ENCODE peak calls at places on chromosomes 6 and 20, in seven cellular contexts. D is hepatocyte, V is PC-3, E is GM23248, B is H1, J is GM23338, G is neural progenitor cell. H is an unnamed sample.
A peak's percentile ranks its signal among the peaks of the same experiment; 100 is the strongest.

GRCh38 chr6:144305985-144306384 is 20.9 kb downstream of the UTRN start:
- DNase-seq in J (no peak), D (no peak), V (peak; percentile 28), B (no peak), E (peak; percentile 19), G (no peak), H (peak; percentile 78)

GRCh38 chr6:136014454-136015421 is 163.2 kb downstream of the PDE7B start:
- DNase-seq in B (no peak), E (peak; percentile 97), D (no peak), G (no peak), V (peak; percentile 78), J (no peak), H (peak; percentile 100)

GRCh38 chr6:168937061-168937460 is 316.6 kb downstream of the THBS2 start:
- DNase-seq in V (peak; percentile 23), D (no peak), E (peak; percentile 79), J (no peak), B (no peak), G (no peak), H (peak; percentile 47)

GRCh38 chr6:138869343-138869742 is 73.5 kb downstream of the ECT2L start:
- DNase-seq in B (no peak), G (peak; percentile 19), D (no peak), J (no peak), E (no peak), V (no peak), H (peak; percentile 29)

GRCh38 chr6:119594907-119595306 is 245.3 kb upstream of the MAN1A1 start:
- DNase-seq in V (peak; percentile 72), J (no peak), G (no peak), E (no peak), B (no peak), D (no peak), H (peak; percentile 26)

GRCh38 chr6:96821034-96821433 is 16.2 kb downstream of the GPR63 start:
- DNase-seq in G (no peak), D (no peak), B (no peak), V (no peak), J (no peak), E (no peak), H (no peak)

GRCh38 chr6:25576920-25577319 is 75.1 kb upstream of the SCGN start:
- DNase-seq in J (no peak), E (peak; percentile 6), D (no peak), B (no peak), G (no peak), V (no peak), H (no peak)

GRCh38 chr6:17863971-17864754 is 123.3 kb downstream of the KIF13A start:
- DNase-seq in E (peak; percentile 93), J (no peak), D (no peak), V (peak; percentile 96), B (no peak), G (no peak), H (peak; percentile 34)

GRCh38 chr6:33585403-33586107 is 5.5 kb upstream of the BAK1 start:
- DNase-seq in D (peak; percentile 88), E (peak; percentile 76), J (peak; percentile 87), B (peak; percentile 96), V (peak; percentile 89), G (peak; percentile 77), H (peak; percentile 68)

GRCh38 chr20:44053046-44053445 is 133.9 kb downstream of the JPH2 start:
- DNase-seq in J (no peak), V (no peak), E (no peak), B (no peak), D (no peak), G (no peak), H (no peak)

GRCh38 chr20:22795897-22796296 is 211.5 kb upstream of the FOXA2 start:
- DNase-seq in B (no peak), G (peak; percentile 40), D (peak; percentile 72), J (no peak), E (peak; percentile 89), V (peak; percentile 97), H (peak; percentile 93)

GRCh38 chr6:130076512-130076911 is 58.1 kb downstream of the L3MBTL3 start:
- DNase-seq in E (peak; percentile 15), J (no peak), D (peak; percentile 9), G (no peak), B (no peak), V (peak; percentile 8), H (peak; percentile 3)

GRCh38 chr6:37631295-37631694 is 66.4 kb downstream of the MDGA1 start:
- DNase-seq in V (no peak), B (no peak), J (no peak), D (no peak), G (no peak), E (no peak), H (no peak)

GRCh38 chr6:44700422-44700821 is 312.9 kb downstream of the CDC5L start:
- DNase-seq in G (no peak), V (no peak), J (no peak), D (no peak), E (no peak), B (no peak), H (no peak)

GRCh38 chr20:43473058-43473704 is 15.5 kb downstream of the SRSF6 start:
- DNase-seq in B (no peak), J (peak; percentile 32), G (no peak), E (no peak), D (no peak), V (no peak), H (no peak)

GRCh38 chr6:69705954-69706353 is 90.9 kb downstream of the LMBRD1 start:
- DNase-seq in E (no peak), D (no peak), B (no peak), J (peak; percentile 23), G (peak; percentile 15), V (no peak), H (no peak)

GRCh38 chr20:49724637-49725606 is 11.2 kb upstream of the B4GALT5 start:
- DNase-seq in E (peak; percentile 47), J (no peak), V (peak; percentile 38), D (no peak), B (no peak), G (no peak), H (peak; percentile 19)

DNA sequence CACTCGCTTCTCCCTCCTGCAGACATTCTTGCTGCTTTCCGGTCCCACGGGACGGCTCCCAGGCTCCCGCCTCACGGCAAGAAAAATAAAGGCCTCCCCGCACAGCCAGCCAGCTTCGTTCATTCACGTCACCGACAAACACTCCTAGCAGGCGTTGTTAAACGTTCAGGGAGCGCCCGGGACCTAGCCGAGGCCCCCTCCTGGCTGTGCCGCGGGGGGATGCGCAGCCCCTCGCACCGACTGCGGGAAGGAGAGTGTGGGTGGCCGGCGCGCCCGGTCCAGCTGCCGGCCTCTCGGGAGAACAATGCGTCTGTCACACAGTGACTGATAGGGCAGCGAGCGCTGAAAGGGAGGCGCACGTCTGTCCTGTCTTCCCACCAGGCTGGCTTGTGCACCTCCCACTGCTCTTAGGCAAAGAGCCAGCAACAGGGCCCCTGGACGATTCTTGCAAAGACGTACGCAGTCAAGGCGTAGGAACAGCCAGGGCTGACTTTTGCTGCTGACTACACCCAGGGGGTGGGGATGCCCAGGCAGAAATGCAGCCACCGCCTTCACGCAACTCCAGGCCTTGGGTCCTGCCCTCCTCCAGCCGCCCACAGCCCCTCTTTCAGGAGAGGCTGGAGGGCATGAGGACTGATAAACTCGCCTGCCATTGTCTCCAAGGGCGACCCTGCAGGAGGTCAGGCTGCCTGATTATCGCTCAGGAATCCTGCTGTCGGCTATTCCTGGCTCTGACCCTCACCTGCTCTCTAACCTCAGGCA is 61.8 kb upstream of the HDDC2 start:
- DNase-seq in J (peak; percentile 80), B (peak; percentile 74), V (no peak), D (peak; percentile 78), G (peak; percentile 91), E (peak; percentile 54), H (peak; percentile 45)
- TF ChIP-seq EZH2 in J (no peak), B (no peak), V (no peak), D (no peak), G (no peak), E (no peak), H (no peak)

DNA sequence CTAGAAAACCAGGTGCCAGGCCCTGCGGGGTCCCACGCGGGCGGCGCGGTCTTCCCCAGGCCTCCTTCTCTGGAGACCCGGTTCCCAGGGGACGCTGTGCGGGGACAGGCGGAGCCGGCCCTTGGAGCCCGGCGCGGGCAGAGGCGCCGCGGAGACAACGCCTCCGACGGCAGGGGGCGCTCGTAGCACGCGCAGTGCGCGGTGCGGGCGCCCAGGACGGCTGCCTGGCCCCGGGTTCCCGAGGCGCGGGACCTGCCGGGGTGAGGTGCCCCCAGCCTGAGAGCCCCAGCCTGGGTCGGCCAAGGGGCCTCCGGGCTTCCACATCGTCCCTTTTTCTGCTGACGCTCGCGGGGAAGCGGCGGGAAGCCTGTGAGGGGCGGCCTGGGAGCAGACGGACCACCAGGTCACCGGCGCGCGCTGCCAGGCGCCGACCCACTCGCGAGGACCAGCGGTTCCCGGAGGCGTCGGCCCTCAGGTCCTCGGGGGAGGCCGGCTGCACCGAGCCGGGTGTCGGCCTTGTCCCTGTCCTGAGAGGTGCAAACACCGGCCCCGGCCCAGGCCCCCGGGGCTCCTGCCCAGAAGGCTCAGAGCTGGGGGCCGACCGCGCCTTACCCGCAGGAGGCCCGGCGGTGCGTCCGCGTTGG is 5.2 kb upstream of the FOXC1 start:
- DNase-seq in D (peak; percentile 90), V (peak; percentile 89), E (peak; percentile 80), G (peak; percentile 94), B (peak; percentile 93), J (peak; percentile 89), H (peak; percentile 35)
- TF ChIP-seq EZH2 in D (no peak), V (no peak), E (no peak), G (no peak), B (no peak), J (peak; percentile 43), H (no peak)

DNA sequence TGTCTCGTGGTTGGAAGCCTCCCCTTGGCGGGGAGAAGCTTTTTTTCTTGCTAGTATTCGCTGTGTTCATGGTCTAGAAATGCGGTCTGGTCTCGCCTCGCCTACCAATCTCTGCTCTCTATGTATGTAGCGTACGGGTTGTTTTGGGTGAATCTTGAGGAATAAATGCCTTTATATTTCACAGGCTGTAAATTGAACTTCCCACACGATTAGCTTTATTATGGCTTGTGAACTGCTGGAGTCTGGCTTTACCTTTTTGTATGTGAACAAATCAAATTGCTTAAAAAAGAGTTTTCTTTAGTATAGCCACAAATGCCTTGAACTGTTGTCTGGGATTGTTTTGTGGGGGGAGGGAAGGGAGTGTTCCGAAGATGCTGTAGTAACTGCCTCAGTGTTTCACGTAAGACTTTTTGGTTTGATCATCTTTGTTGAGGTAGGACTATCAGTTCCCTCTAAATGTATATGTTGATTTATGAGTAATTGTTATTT is 2.2 kb downstream of the INSM1 start:
- DNase-seq in B (no peak), E (no peak), D (no peak), G (no peak), V (no peak), J (peak; percentile 39), H (no peak)
- TF ChIP-seq EZH2 in B (no peak), E (no peak), D (no peak), G (peak; percentile 88), V (no peak), J (peak; percentile 80), H (peak; percentile 9)

GRCh38 chr20:41138527-41139226 is 1.3 kb downstream of the PLCG1 start:
- DNase-seq in D (peak; percentile 47), G (peak; percentile 55), E (peak; percentile 51), B (no peak), V (no peak), J (peak; percentile 37), H (no peak)

GRCh38 chr20:41138217-41138526 is 829 bp downstream of the PLCG1 start:
- DNase-seq in E (peak; percentile 65), J (no peak), D (no peak), V (no peak), G (no peak), B (no peak), H (peak; percentile 23)

GRCh38 chr20:41140226-41141133 is 3.1 kb downstream of the PLCG1 start:
- DNase-seq in D (no peak), E (no peak), B (no peak), G (no peak), J (no peak), V (no peak), H (no peak)

GRCh38 chr20:41141153-41141815 is 3.9 kb downstream of the PLCG1 start:
- DNase-seq in B (no peak), E (peak; percentile 31), J (no peak), D (no peak), V (no peak), G (no peak), H (peak; percentile 55)

GRCh38 chr20:41139227-41140093 is 2.1 kb downstream of the PLCG1 start:
- DNase-seq in E (no peak), D (no peak), G (no peak), B (no peak), J (no peak), V (no peak), H (no peak)
- TF ChIP-seq EZH2 in E (no peak), D (no peak), G (no peak), B (no peak), J (no peak), V (no peak), H (no peak)